ENCODE peak calls at places on chromosome 12, in four cellular contexts. One of them, this sample, is unnamed.

GRCh38 chr12:128853321-128854197 is at the start of gene GLT1D1:
- DNase-seq in GM23248: no peak
- DNase-seq in PC-3: no peak
- DNase-seq in PC-9: no peak
- DNase-seq in this sample: peak; percentile 72

GRCh38 chr12:131983554-131983953 is 33.8 kb downstream of the EP400 start:
- DNase-seq in GM23248: no peak
- DNase-seq in PC-3: no peak
- DNase-seq in PC-9: no peak
- DNase-seq in this sample: no peak

GRCh38 chr12:64699504-64700115 is 59.6 kb downstream of the GNS start:
- DNase-seq in GM23248: no peak
- DNase-seq in PC-9: no peak
- DNase-seq in PC-3: no peak
- DNase-seq in this sample: no peak

GRCh38 chr12:87413784-87414183 is 615.4 kb downstream of the C12orf50 start:
- DNase-seq in GM23248: peak; percentile 14
- DNase-seq in PC-9: no peak
- DNase-seq in PC-3: no peak
- DNase-seq in this sample: no peak

GRCh38 chr12:26327975-26328635 is 132.7 kb downstream of the SSPN start:
- DNase-seq in PC-9: no peak
- DNase-seq in GM23248: no peak
- DNase-seq in PC-3: no peak
- DNase-seq in this sample: no peak

GRCh38 chr12:113684053-113684907 is 212.6 kb upstream of the LHX5 start:
- DNase-seq in PC-3: peak; percentile 53
- DNase-seq in PC-9: no peak
- DNase-seq in GM23248: no peak
- DNase-seq in this sample: peak; percentile 73

GRCh38 chr12:38823314-38823713 is 82.1 kb downstream of the CPNE8 start:
- DNase-seq in PC-3: no peak
- DNase-seq in GM23248: no peak
- DNase-seq in PC-9: no peak
- DNase-seq in this sample: no peak

GRCh38 chr12:53601296-53601847 is 24.8 kb downstream of the ATF7 start:
- DNase-seq in GM23248: no peak
- DNase-seq in PC-3: no peak
- DNase-seq in PC-9: no peak
- DNase-seq in this sample: no peak

GRCh38 chr12:26740991-26741390 is 92.0 kb downstream of the ITPR2 start:
- DNase-seq in PC-9: no peak
- DNase-seq in PC-3: no peak
- DNase-seq in GM23248: no peak
- DNase-seq in this sample: no peak

GRCh38 chr12:90234455-90234854 is 525.8 kb upstream of the ATP2B1 start:
- DNase-seq in PC-3: no peak
- DNase-seq in GM23248: peak; percentile 20
- DNase-seq in PC-9: no peak
- DNase-seq in this sample: no peak

GRCh38 chr12:25284024-25284423 is 33.3 kb upstream of the KRAS start:
- DNase-seq in PC-3: no peak
- DNase-seq in PC-9: no peak
- DNase-seq in GM23248: no peak
- DNase-seq in this sample: no peak

GRCh38 chr12:49891476-49891875 is 12.2 kb downstream of the FAIM2 start:
- DNase-seq in PC-9: no peak
- DNase-seq in GM23248: no peak
- DNase-seq in PC-3: no peak
- DNase-seq in this sample: no peak

GRCh38 chr12:92933606-92934005 is 4.5 kb upstream of the EEA1 start:
- DNase-seq in PC-9: no peak
- DNase-seq in PC-3: no peak
- DNase-seq in GM23248: no peak
- DNase-seq in this sample: no peak

GRCh38 chr12:89243786-89244185 is 108.5 kb downstream of the DUSP6 start:
- DNase-seq in PC-9: no peak
- DNase-seq in GM23248: peak; percentile 79
- DNase-seq in PC-3: no peak
- DNase-seq in this sample: no peak

GRCh38 chr12:87529386-87529785 is 499.8 kb downstream of the C12orf50 start:
- DNase-seq in GM23248: no peak
- DNase-seq in PC-9: no peak
- DNase-seq in PC-3: no peak
- DNase-seq in this sample: no peak

GRCh38 chr12:89073027-89073398 is 279.3 kb downstream of the DUSP6 start:
- DNase-seq in PC-9: no peak
- DNase-seq in PC-3: peak; percentile 77
- DNase-seq in GM23248: peak; percentile 74
- DNase-seq in this sample: no peak

GRCh38 chr12:75361408-75361807 is 26.9 kb downstream of the GLIPR1L1 start:
- DNase-seq in PC-3: no peak
- DNase-seq in PC-9: no peak
- DNase-seq in GM23248: no peak
- DNase-seq in this sample: no peak

GRCh38 chr12:109469516-109469915 is 7.6 kb downstream of the KCTD10 start:
- DNase-seq in PC-9: no peak
- DNase-seq in GM23248: peak; percentile 65
- DNase-seq in PC-3: no peak
- DNase-seq in this sample: no peak

GRCh38 chr12:106493531-106493930 is 89.3 kb upstream of the RFX4 start:
- DNase-seq in PC-9: no peak
- DNase-seq in GM23248: no peak
- DNase-seq in PC-3: no peak
- DNase-seq in this sample: peak; percentile 58

GRCh38 chr12:103997277-103997900 is 31.7 kb downstream of the TDG start:
- DNase-seq in PC-3: no peak
- DNase-seq in GM23248: no peak
- DNase-seq in PC-9: no peak
- DNase-seq in this sample: no peak

GRCh38 chr12:75086086-75087038 is 123.3 kb downstream of the KCNC2 start:
- DNase-seq in PC-3: no peak
- DNase-seq in GM23248: peak; percentile 82
- DNase-seq in PC-9: no peak
- DNase-seq in this sample: no peak

GRCh38 chr12:114396869-114397719 is 8.8 kb downstream of the TBX5 start:
- DNase-seq in GM23248: peak; percentile 63
- DNase-seq in PC-3: no peak
- DNase-seq in PC-9: no peak
- DNase-seq in this sample: peak; percentile 44

GRCh38 chr12:107788281-107788680 is 13.8 kb downstream of the ASCL4 start:
- DNase-seq in PC-3: no peak
- DNase-seq in GM23248: no peak
- DNase-seq in PC-9: no peak
- DNase-seq in this sample: no peak

GRCh38 chr12:75660107-75660530 is 148.7 kb upstream of the KRR1 start:
- DNase-seq in PC-3: peak; percentile 83
- DNase-seq in PC-9: no peak
- DNase-seq in GM23248: peak; percentile 83
- DNase-seq in this sample: no peak

GRCh38 chr12:120065472-120065871 is 51.1 kb downstream of the RAB35 start:
- DNase-seq in PC-9: peak; percentile 85
- DNase-seq in PC-3: no peak
- DNase-seq in GM23248: no peak
- DNase-seq in this sample: no peak

GRCh38 chr12:19236656-19237055 is 107.1 kb downstream of the PLEKHA5 start:
- DNase-seq in PC-3: no peak
- DNase-seq in PC-9: no peak
- DNase-seq in GM23248: peak; percentile 42
- DNase-seq in this sample: no peak

GRCh38 chr12:2960996-2961616 is 1.9 kb downstream of the TEAD4 start:
- DNase-seq in PC-9: no peak
- DNase-seq in PC-3: peak; percentile 12
- DNase-seq in GM23248: peak; percentile 24
- DNase-seq in this sample: no peak

DNA sequence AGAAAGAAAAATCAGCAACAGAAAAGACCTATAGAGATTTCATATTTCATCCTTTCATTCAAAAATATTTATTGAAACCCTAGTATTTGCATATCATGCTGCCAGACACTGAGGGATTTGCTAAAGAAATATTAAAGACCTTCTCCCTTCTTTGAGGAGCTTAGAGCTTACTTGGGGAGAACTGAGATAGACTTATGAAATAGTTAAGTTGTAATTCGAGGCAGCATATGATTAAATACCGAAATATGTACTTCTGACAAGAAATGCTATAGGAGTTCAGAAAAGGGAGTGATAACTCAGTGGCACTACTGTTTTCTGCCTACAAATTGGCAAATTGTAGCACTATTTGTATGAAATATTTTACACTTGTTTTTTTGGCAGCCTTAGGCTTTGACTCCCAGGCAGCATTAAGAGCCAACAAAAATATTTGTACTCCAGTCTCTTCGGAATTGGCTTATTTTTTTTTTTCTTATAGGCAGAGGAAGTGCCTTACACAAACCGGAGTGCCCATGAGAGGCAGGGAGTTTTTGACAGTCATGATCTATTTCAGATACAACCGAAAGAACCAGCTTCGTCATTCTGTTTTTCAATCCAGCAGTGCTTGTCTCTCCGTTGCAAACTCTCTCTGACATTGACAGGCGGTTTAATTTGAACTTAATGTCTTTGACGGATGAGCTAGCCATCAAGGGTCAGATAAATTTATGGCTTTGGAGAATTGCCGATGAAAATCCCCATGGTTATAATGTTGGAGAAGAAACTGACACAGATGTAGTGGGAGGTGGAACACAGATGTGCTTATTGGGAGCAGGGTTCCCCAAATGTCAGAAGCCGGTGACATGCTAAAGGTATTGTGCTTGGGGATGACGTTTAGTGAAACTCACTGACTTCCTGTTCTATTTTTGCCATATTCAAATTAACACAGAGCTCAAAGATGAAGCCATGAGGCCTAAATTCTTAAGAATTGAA is 59.4 kb downstream of the PLXNC1 start:
- DNase-seq in PC-3: peak; percentile 20
- DNase-seq in PC-9: no peak
- DNase-seq in GM23248: no peak
- DNase-seq in this sample: no peak
- H3F3A ChIP-seq in PC-3: no peaks in the 10 kb centered on the region
- H3F3A ChIP-seq in PC-9: no peaks in the 10 kb centered on the region
- H3F3A ChIP-seq in GM23248: no peaks in the 10 kb centered on the region
- H3F3A ChIP-seq in this sample: no peaks in the 10 kb centered on the region

DNA sequence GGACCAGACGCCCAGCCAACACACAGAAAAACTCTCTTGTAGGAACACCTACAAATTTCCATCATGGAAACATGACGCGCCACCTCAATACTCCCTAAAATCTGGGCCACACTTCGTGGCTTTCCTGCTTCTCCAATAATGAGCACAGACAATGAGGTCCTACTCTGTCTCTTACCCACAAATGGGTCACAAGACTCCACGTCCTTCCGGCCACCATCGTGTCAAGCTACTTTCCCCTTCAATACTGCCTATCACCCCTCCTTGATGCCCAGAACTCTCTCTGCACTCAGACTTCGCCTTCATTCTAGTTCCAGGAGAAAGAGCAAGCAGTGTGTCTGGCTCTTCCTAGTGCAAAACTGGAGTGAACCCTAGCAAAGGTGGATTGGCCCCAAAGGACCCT is 28.1 kb downstream of the SBNO1 start:
- DNase-seq in PC-3: no peak
- DNase-seq in PC-9: no peak
- DNase-seq in GM23248: no peak
- DNase-seq in this sample: no peak
- H3F3A ChIP-seq in PC-3: no peaks in the 10 kb centered on the region
- H3F3A ChIP-seq in PC-9: peaks cover 7% of the 10 kb centered on the region
- H3F3A ChIP-seq in GM23248: peaks cover 11% of the 10 kb centered on the region
- H3F3A ChIP-seq in this sample: peaks cover 15% of the 10 kb centered on the region

GRCh38 chr12:121516437-121517011 is 64.3 kb downstream of the KDM2B start:
- DNase-seq in PC-9: no peak
- DNase-seq in GM23248: no peak
- DNase-seq in PC-3: no peak
- DNase-seq in this sample: no peak

GRCh38 chr12:121512561-121512960 is 68.3 kb downstream of the KDM2B start:
- DNase-seq in GM23248: no peak
- DNase-seq in PC-9: no peak
- DNase-seq in PC-3: no peak
- DNase-seq in this sample: no peak

GRCh38 chr12:121513464-121514183 is 67.2 kb downstream of the KDM2B start:
- DNase-seq in PC-9: peak; percentile 57
- DNase-seq in GM23248: no peak
- DNase-seq in PC-3: peak; percentile 44
- DNase-seq in this sample: peak; percentile 54

GRCh38 chr12:121515615-121516014 is 65.2 kb downstream of the KDM2B start:
- DNase-seq in PC-9: no peak
- DNase-seq in GM23248: no peak
- DNase-seq in PC-3: no peak
- DNase-seq in this sample: no peak

DNA sequence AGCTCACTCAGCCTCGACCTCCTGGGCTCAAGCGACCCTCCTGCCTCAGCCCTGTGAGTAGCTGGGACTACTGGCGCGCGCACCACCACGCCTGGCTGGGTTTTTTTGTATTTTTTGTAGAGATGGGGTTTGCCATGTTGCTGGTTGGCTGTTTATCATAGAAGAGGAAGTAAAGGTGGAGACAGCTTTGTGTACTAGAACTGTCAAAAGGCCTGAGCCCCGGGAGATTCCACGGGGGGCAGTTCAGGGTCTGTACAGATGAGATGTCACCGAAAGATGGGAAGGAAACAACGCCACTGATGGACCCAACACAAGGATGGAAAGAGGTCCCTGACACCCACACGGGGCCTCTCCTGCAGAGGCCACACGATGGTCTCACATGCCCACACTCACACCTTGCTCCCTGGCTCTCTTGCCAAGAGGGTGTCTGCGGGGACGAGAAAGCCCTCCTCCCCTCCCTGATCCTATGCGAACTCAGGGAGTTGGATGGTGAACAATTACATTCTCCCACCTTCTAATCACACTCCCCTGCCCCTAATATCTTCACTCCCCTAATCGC is 66.6 kb downstream of the KDM2B start:
- DNase-seq in GM23248: no peak
- DNase-seq in PC-9: no peak
- DNase-seq in PC-3: no peak
- DNase-seq in this sample: no peak
- H3F3A ChIP-seq in GM23248: no peaks in the 10 kb centered on the region
- H3F3A ChIP-seq in PC-9: peaks cover 6% of the 10 kb centered on the region
- H3F3A ChIP-seq in PC-3: no peaks in the 10 kb centered on the region
- H3F3A ChIP-seq in this sample: peaks cover 25% of the 10 kb centered on the region

GRCh38 chr12:122878780-122879612 is 16.9 kb downstream of the VPS37B start:
- DNase-seq in PC-3: no peak
- DNase-seq in PC-9: no peak
- DNase-seq in GM23248: no peak
- DNase-seq in this sample: no peak
- H3F3A ChIP-seq in PC-3: no peaks in the 10 kb centered on the region
- H3F3A ChIP-seq in PC-9: peaks cover 20% of the 10 kb centered on the region
- H3F3A ChIP-seq in GM23248: no peaks in the 10 kb centered on the region
- H3F3A ChIP-seq in this sample: peaks cover 10% of the 10 kb centered on the region